ENCODE peak calls at places on chromosomes 2 and 18, in five cellular contexts. E is mesenchymal stem cell, J is H9, M is trophoblast cell, O is H1. K is an unnamed sample.

GRCh38 chr2:1052671-1053270 is 102.1 kb downstream of the SNTG2 start:
- DNase-seq in E (peak; percentile 61), J (no peak), M (no peak), O (no peak), K (no peak)

GRCh38 chr2:233331536-233331935 is 22.8 kb upstream of the DGKD start:
- DNase-seq in E (no peak), J (no peak), M (peak; percentile 30), O (no peak), K (no peak)

GRCh38 chr18:54149078-54149697 is 75.3 kb downstream of the MBD2 start:
- DNase-seq in E (peak; percentile 91), J (no peak), M (peak; percentile 81), O (no peak), K (no peak)

GRCh38 chr2:99153921-99154604 is 679 bp downstream of the TSGA10 start:
- DNase-seq in E (no peak), J (no peak), M (no peak), O (no peak), K (no peak)

GRCh38 chr2:51997571-51997970 is 965.6 kb upstream of the NRXN1 start:
- DNase-seq in E (no peak), J (no peak), M (peak; percentile 2), O (no peak), K (no peak)

GRCh38 chr18:9700261-9700796 is 7.8 kb upstream of the RAB31 start:
- DNase-seq in E (peak; percentile 37), J (no peak), M (no peak), O (no peak), K (no peak)

GRCh38 chr2:101790856-101791255 is 93.3 kb downstream of the MAP4K4 start:
- DNase-seq in E (no peak), J (no peak), M (no peak), O (no peak), K (no peak)

GRCh38 chr2:187842978-187843847 is 289.0 kb upstream of the TFPI start:
- DNase-seq in E (peak; percentile 72), J (no peak), M (peak; percentile 92), O (no peak), K (peak; percentile 57)

GRCh38 chr2:39542523-39542922 is 105.4 kb upstream of the MAP4K3 start:
- DNase-seq in E (no peak), J (no peak), M (peak; percentile 22), O (no peak), K (no peak)

GRCh38 chr2:191933307-191934105 is 86.6 kb upstream of the CAVIN2 start:
- DNase-seq in E (peak; percentile 65), J (no peak), M (no peak), O (no peak), K (no peak)

GRCh38 chr2:11417946-11418585 is 47.9 kb downstream of the E2F6 start:
- DNase-seq in E (no peak), J (no peak), M (peak; percentile 94), O (no peak), K (no peak)

GRCh38 chr2:26075173-26075572 is 41.3 kb downstream of the RAB10 start:
- DNase-seq in E (no peak), J (no peak), M (no peak), O (no peak), K (no peak)

GRCh38 chr2:229104026-229104425 is 167.1 kb downstream of the PID1 start:
- DNase-seq in E (no peak), J (no peak), M (no peak), O (no peak), K (no peak)

GRCh38 chr2:225422145-225422544 is 22.6 kb downstream of the NYAP2 start:
- DNase-seq in E (no peak), J (no peak), M (no peak), O (no peak), K (no peak)

GRCh38 chr2:60474301-60474700 is 79.2 kb downstream of the BCL11A start:
- DNase-seq in E (no peak), J (no peak), M (no peak), O (no peak), K (no peak)

GRCh38 chr2:147999126-147999525 is 21.4 kb downstream of the ORC4 start:
- DNase-seq in E (no peak), J (no peak), M (no peak), O (no peak), K (no peak)

GRCh38 chr2:77552956-77553355 is 30.8 kb upstream of the LRRTM4 start:
- DNase-seq in E (peak; percentile 15), J (no peak), M (no peak), O (no peak), K (peak; percentile 32)

GRCh38 chr2:96891591-96892333 is 21.9 kb upstream of the SEMA4C start:
- DNase-seq in E (peak; percentile 62), J (no peak), M (no peak), O (no peak), K (no peak)
- H3K23ac ChIP-seq in E (no peak overlapping the region), J (no peak overlapping the region), M (no peak overlapping the region), O (no peak overlapping the region), K (peak overlapping the region; percentile 81)

DNA sequence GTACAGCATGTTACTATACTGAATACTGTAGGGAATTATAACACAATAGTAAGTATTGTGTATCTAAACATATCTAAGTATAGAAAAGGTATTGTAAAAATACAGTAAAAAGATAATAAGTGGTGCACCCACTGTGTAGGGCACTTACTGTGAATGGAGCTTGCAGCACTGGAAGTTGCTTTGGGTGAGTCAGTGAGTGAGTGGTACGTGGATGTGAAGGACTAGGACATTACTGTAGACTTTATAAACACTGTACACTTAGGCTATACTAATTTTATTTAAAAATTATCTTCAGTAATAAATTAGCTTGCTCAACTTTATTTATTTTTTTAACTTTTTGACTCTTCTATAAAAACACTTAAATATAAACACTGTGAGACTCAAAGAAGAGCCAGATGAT is 82.6 kb downstream of the MTA3 start:
- DNase-seq in E (no peak), J (no peak), M (no peak), O (no peak), K (no peak)
- H2BK12ac ChIP-seq in E (no peak overlapping the region), J (no peak overlapping the region), M (no peak overlapping the region), O (no peak overlapping the region), K (no peak overlapping the region)

GRCh38 chr2:207133862-207134519 is 31.8 kb downstream of the KLF7 start:
- DNase-seq in E (peak; percentile 78), J (no peak), M (no peak), O (no peak), K (no peak)

GRCh38 chr2:207130958-207131521 is 34.7 kb downstream of the KLF7 start:
- DNase-seq in E (no peak), J (no peak), M (no peak), O (no peak), K (no peak)

GRCh38 chr2:207135340-207135739 is 30.4 kb downstream of the KLF7 start:
- DNase-seq in E (peak; percentile 80), J (no peak), M (peak; percentile 37), O (no peak), K (no peak)

GRCh38 chr2:207131634-207132418 is 33.9 kb downstream of the KLF7 start:
- DNase-seq in E (no peak), J (no peak), M (no peak), O (no peak), K (no peak)

DNA sequence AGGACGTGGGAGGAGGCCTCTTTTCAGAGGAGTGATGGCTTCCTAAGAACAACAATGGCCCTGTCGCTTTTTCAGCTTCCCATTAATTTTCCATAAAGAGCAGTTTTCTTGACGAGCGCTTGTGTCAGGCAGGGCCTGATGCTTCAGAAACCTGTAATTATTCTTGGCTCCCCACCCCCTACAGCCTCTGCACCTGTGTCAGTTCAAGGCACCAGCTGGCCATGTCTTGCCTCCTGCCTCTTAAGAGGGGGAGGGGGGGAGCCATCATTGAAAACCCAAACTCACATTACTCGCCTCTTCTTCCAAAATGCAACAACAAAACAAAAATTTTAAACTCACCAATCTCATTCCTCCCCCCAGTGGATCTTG is 32.3 kb downstream of the KLF7 start:
- DNase-seq in E (no peak), J (no peak), M (no peak), O (no peak), K (no peak)
- H2BK120ac ChIP-seq in E (peak overlapping the region; percentile 58), J (no peak overlapping the region), M (no peak overlapping the region), O (no peak overlapping the region), K (no peak overlapping the region)

GRCh38 chr18:11970466-11971220 is 10.7 kb upstream of the IMPA2 start:
- DNase-seq in E (no peak), J (no peak), M (peak; percentile 97), O (no peak), K (no peak)
- H3K23ac ChIP-seq in E (no peak overlapping the region), J (no peak overlapping the region), M (no peak overlapping the region), O (no peak overlapping the region), K (no peak overlapping the region)

DNA sequence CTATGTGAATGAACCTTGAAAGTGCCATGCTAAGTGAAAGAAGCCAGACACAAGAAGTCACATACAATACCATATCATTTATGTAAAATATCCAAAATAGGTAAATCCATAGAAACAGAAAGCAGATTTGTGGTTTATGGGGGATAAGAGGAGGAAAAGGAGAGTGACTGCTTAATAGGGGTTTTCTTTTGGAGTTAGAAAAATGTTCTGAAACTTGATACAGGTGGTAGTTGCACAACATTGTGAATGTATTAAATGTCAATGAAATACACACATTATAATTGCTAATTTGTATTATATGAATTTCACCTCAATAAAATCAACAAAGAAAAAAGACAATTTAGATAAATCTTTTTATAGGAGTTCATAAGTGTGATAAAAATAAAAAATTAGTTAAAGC is 37.1 kb downstream of the MEMO1 start:
- DNase-seq in E (no peak), J (no peak), M (no peak), O (no peak), K (no peak)
- H2BK12ac ChIP-seq in E (no peak overlapping the region), J (no peak overlapping the region), M (no peak overlapping the region), O (no peak overlapping the region), K (no peak overlapping the region)

GRCh38 chr18:6884944-6885343 is 155.4 kb downstream of the ARHGAP28 start:
- DNase-seq in E (no peak), J (no peak), M (peak; percentile 33), O (no peak), K (no peak)
- H2BK120ac ChIP-seq in E (no peak overlapping the region), J (no peak overlapping the region), M (peak overlapping the region; percentile 31), O (no peak overlapping the region), K (no peak overlapping the region)

GRCh38 chr18:59740131-59740530 is 42.9 kb upstream of the CCBE1 start:
- DNase-seq in E (no peak), J (no peak), M (no peak), O (no peak), K (no peak)

GRCh38 chr18:59748628-59749360 is 51.6 kb upstream of the CCBE1 start:
- DNase-seq in E (peak; percentile 73), J (no peak), M (peak; percentile 77), O (no peak), K (no peak)

GRCh38 chr18:59742325-59743111 is 45.3 kb upstream of the CCBE1 start:
- DNase-seq in E (peak; percentile 78), J (no peak), M (no peak), O (no peak), K (no peak)

GRCh38 chr18:59743561-59743960 is 46.3 kb upstream of the CCBE1 start:
- DNase-seq in E (peak; percentile 15), J (no peak), M (peak; percentile 54), O (no peak), K (no peak)

DNA sequence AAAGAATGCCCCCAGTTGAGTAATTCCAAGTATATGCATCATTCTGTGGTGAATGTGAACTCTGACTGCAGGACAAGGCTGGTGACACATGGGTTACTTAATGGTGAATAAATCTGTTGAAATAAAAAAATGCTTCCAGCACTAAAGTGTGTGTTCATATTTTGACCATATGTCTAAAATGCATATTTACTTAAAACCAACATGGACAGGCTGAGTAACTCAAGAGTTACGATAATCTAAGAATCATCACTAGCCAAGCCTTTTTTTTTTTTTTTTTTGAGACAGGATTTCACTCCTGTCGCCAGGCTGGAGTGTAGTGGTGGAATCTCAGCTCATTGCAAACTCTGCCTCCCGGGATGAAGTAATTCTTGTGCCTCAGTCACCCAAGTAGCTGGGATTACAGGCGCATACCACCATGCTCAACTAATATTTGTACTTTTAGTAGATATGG is 47.1 kb upstream of the CCBE1 start:
- DNase-seq in E (peak; percentile 54), J (no peak), M (peak; percentile 91), O (no peak), K (no peak)
- H3K23ac ChIP-seq in E (no peak overlapping the region), J (no peak overlapping the region), M (no peak overlapping the region), O (no peak overlapping the region), K (no peak overlapping the region)

K was measured in neuronal stem cell.